ENCODE peak calls at places on chromosomes 3 and 15, in eight cellular contexts. V is nephron progenitor cell, N is GM10248, H is A549, Y is lower lobe of right lung, J is mucosa of descending colon, K is choroid plexus epithelial cell, U is heart left ventricle. S is an unnamed sample.

GRCh38 chr3:126083511-126083912 is 412 bp downstream of the SLC41A3 start:
- DNase-seq in V (peak; percentile 73), N (peak; percentile 68), H (peak; percentile 40), Y (peak; percentile 60), J (peak; percentile 80), K (peak; percentile 39), U (no peak), S (peak; percentile 76)

GRCh38 chr15:43134157-43134637 is 811 bp downstream of the TMEM62 start:
- DNase-seq in V (peak; percentile 7), N (no peak), H (no peak), Y (no peak), J (no peak), K (no peak), U (no peak), S (no peak)

GRCh38 chr3:77605865-77606264 is 566.0 kb downstream of the ROBO2 start:
- DNase-seq in V (no peak), N (no peak), H (no peak), Y (no peak), J (no peak), K (no peak), U (no peak), S (no peak)

GRCh38 chr3:167032267-167032876 is 347.7 kb downstream of the ZBBX start:
- DNase-seq in V (peak; percentile 4), N (no peak), H (peak; percentile 55), Y (no peak), J (no peak), K (peak; percentile 55), U (no peak), S (no peak)

GRCh38 chr3:101303089-101303731 is 17.2 kb downstream of the IMPG2 start:
- DNase-seq in V (no peak), N (no peak), H (peak; percentile 3), Y (no peak), J (no peak), K (peak; percentile 26), U (no peak), S (no peak)

GRCh38 chr15:29376580-29376979 is 107.0 kb upstream of the NSMCE3 start:
- DNase-seq in V (no peak), N (no peak), H (no peak), Y (no peak), J (no peak), K (no peak), U (no peak), S (no peak)

GRCh38 chr3:43287514-43287913 is 1.2 kb downstream of the SNRK start:
- DNase-seq in V (no peak), N (no peak), H (no peak), Y (no peak), J (no peak), K (no peak), U (no peak), S (no peak)

GRCh38 chr15:25804451-25804850 is 58.7 kb downstream of the ATP10A start:
- DNase-seq in V (no peak), N (no peak), H (no peak), Y (no peak), J (no peak), K (no peak), U (no peak), S (no peak)

GRCh38 chr3:102006812-102007485 is 157.6 kb downstream of the NFKBIZ start:
- DNase-seq in V (no peak), N (no peak), H (peak; percentile 56), Y (no peak), J (no peak), K (peak; percentile 99), U (peak; percentile 28), S (no peak)

GRCh38 chr3:179663093-179663492 is 10.3 kb downstream of the USP13 start:
- DNase-seq in V (no peak), N (no peak), H (no peak), Y (no peak), J (no peak), K (no peak), U (no peak), S (no peak)

GRCh38 chr15:74783072-74783807 is 1.4 kb downstream of the CSK start:
- DNase-seq in V (no peak), N (no peak), H (no peak), Y (no peak), J (peak; percentile 76), K (peak; percentile 54), U (no peak), S (no peak)
- TF ChIP-seq CTCF in V (no peak), N (no peak), H (no peak), Y (no peak), J (no peak), K (no peak), U (no peak), S (no peak)

GRCh38 chr3:121975702-121976302 is 46.2 kb downstream of the ILDR1 start:
- DNase-seq in V (no peak), N (no peak), H (no peak), Y (no peak), J (no peak), K (no peak), U (no peak), S (no peak)
- TF ChIP-seq CTCF in V (no peak), N (no peak), H (no peak), Y (no peak), J (no peak), K (peak; percentile 29), U (no peak), S (peak; percentile 5)

GRCh38 chr3:62184559-62184958 is 188.8 kb downstream of the FEZF2 start:
- DNase-seq in V (peak; percentile 14), N (no peak), H (no peak), Y (no peak), J (no peak), K (peak; percentile 42), U (no peak), S (no peak)

GRCh38 chr3:62189376-62189698 is 184.0 kb downstream of the FEZF2 start:
- DNase-seq in V (no peak), N (no peak), H (no peak), Y (no peak), J (no peak), K (no peak), U (no peak), S (no peak)

GRCh38 chr3:62183087-62183486 is 190.3 kb downstream of the FEZF2 start:
- DNase-seq in V (no peak), N (no peak), H (no peak), Y (no peak), J (no peak), K (no peak), U (no peak), S (no peak)

GRCh38 chr3:62188547-62189375 is 184.6 kb downstream of the FEZF2 start:
- DNase-seq in V (peak; percentile 81), N (peak; percentile 80), H (peak; percentile 61), Y (peak; percentile 75), J (no peak), K (peak; percentile 87), U (peak; percentile 79), S (peak; percentile 75)

GRCh38 chr3:62186967-62187366 is 186.4 kb downstream of the FEZF2 start:
- DNase-seq in V (no peak), N (no peak), H (no peak), Y (no peak), J (no peak), K (peak; percentile 49), U (no peak), S (no peak)
- TF ChIP-seq CTCF in V (peak; percentile 40), N (no peak), H (peak; percentile 21), Y (peak; percentile 28), J (no peak), K (peak; percentile 64), U (peak; percentile 62), S (peak; percentile 45)

GRCh38 chr3:197511130-197511529 is 44.6 kb downstream of the BDH1 start:
- DNase-seq in V (no peak), N (no peak), H (no peak), Y (peak; percentile 15), J (no peak), K (no peak), U (no peak), S (no peak)

GRCh38 chr3:197513953-197514785 is 41.6 kb downstream of the BDH1 start:
- DNase-seq in V (no peak), N (no peak), H (no peak), Y (no peak), J (no peak), K (no peak), U (no peak), S (peak; percentile 38)

GRCh38 chr3:197512691-197513571 is 42.8 kb downstream of the BDH1 start:
- DNase-seq in V (no peak), N (no peak), H (no peak), Y (no peak), J (no peak), K (no peak), U (no peak), S (peak; percentile 29)

GRCh38 chr3:197510642-197511018 is 45.1 kb downstream of the BDH1 start:
- DNase-seq in V (no peak), N (no peak), H (no peak), Y (peak; percentile 32), J (no peak), K (no peak), U (no peak), S (no peak)

DNA sequence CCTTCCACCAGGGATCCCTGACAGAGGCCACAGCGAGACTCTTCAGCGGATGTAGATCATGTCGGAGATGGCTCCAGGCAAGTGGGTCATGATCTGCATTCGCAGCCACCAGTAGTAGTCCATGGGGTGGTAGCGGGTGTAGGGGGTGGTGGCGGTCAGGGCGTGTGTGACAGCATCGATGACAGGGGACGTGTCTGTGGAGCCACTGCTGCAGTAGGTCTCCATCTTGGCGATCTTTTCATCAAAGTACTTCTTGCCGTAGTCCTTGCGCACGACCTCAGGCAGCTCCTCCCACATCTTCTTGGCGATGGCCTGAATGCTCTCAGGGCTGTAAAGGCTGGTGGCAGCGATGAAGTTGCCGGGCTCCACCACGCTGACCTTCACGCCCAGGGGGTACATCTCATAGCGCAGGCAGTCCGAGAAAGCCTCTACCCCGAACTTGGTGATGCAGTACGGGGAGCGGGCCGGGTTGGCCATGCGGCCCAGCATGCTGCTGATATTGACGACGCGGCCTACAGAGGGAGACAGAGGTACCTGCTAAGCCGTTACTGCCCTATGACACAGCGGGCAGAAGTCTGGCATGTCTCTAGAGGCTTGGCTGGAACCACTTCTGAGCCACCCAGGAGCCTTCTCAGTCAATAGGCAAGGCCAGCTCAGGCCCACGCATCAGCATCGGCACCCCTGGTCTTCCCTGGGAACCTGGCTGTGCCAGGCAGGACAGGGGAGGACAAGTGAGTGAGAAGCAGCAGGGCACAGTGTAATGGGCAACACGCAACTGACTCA is 43.7 kb downstream of the BDH1 start:
- DNase-seq in V (no peak), N (no peak), H (peak; percentile 45), Y (peak; percentile 7), J (no peak), K (no peak), U (no peak), S (no peak)
- TF ChIP-seq CTCF in V (no peak), N (no peak), H (no peak), Y (no peak), J (no peak), K (no peak), U (no peak), S (no peak)

DNA sequence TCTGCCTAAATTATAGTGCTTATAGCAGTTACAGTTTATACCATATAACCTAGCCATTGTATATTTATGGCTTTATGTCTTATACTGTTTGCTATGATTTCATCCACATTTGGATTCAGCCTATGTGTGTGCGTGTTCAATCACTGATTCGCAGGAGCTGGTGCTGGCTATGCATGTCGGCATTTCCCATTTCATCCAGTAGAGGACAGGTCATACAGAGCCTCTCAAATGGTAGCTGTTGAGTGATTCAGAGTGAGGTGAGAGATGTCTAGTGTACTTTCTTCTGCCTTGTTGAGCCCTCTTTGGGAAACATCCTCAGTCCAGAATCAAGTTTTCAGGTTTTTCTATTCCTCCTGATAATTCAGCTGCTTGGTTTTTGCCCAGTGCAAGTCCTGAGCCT is 76.1 kb downstream of the FRMD4B start:
- DNase-seq in V (no peak), N (no peak), H (peak; percentile 60), Y (no peak), J (no peak), K (peak; percentile 75), U (no peak), S (no peak)
- TF ChIP-seq CTCF in V (peak; percentile 52), N (peak; percentile 9), H (peak; percentile 46), Y (peak; percentile 31), J (no peak), K (peak; percentile 79), U (peak; percentile 60), S (peak; percentile 42)

S was measured in upper lobe of right lung.